ENCODE peak calls at places on chromosomes 4 and X, in nine cellular contexts. One of them, this sample, is unnamed.

GRCh38 chr4:124061413-124061812 is 651.1 kb downstream of the ANKRD50 start:
- DNase-seq in fibroblast of pulmonary artery: peak
- DNase-seq in smooth muscle cell of the brain vasculature: peak
- DNase-seq in NCI-H345: no peak
- DNase-seq in endothelial cell: no peak
- DNase-seq in CD8-positive, alpha-beta memory T cell: no peak
- DNase-seq in pancreas: no peak
- DNase-seq in posterior cingulate gyrus: no peak
- DNase-seq in activated naive CD4-positive, alpha-beta T cell treated with Interleukin-2 at 50 U/mL for 16 hours: no peak
- DNase-seq in this sample: no peak

GRCh38 chrX:15761564-15762191 is 23.6 kb downstream of the CA5B start:
- DNase-seq in fibroblast of pulmonary artery: peak
- DNase-seq in smooth muscle cell of the brain vasculature: no peak
- DNase-seq in NCI-H345: no peak
- DNase-seq in endothelial cell: peak
- DNase-seq in CD8-positive, alpha-beta memory T cell: peak
- DNase-seq in pancreas: no peak
- DNase-seq in posterior cingulate gyrus: no peak
- DNase-seq in activated naive CD4-positive, alpha-beta T cell treated with Interleukin-2 at 50 U/mL for 16 hours: no peak
- DNase-seq in this sample: peak

GRCh38 chr4:24973471-24974251 is 57.1 kb downstream of the LGI2 start:
- DNase-seq in fibroblast of pulmonary artery: peak
- DNase-seq in smooth muscle cell of the brain vasculature: no peak
- DNase-seq in NCI-H345: peak
- DNase-seq in endothelial cell: no peak
- DNase-seq in CD8-positive, alpha-beta memory T cell: no peak
- DNase-seq in pancreas: no peak
- DNase-seq in posterior cingulate gyrus: no peak
- DNase-seq in activated naive CD4-positive, alpha-beta T cell treated with Interleukin-2 at 50 U/mL for 16 hours: no peak
- DNase-seq in this sample: no peak

GRCh38 chr4:103719320-103720204 is at the start of gene TACR3:
- DNase-seq in fibroblast of pulmonary artery: no peak
- DNase-seq in smooth muscle cell of the brain vasculature: no peak
- DNase-seq in NCI-H345: no peak
- DNase-seq in endothelial cell: peak
- DNase-seq in CD8-positive, alpha-beta memory T cell: no peak
- DNase-seq in pancreas: no peak
- DNase-seq in posterior cingulate gyrus: peak
- DNase-seq in activated naive CD4-positive, alpha-beta T cell treated with Interleukin-2 at 50 U/mL for 16 hours: no peak
- DNase-seq in this sample: no peak

GRCh38 chr4:8315343-8316250 is 46.0 kb downstream of the HTRA3 start:
- DNase-seq in fibroblast of pulmonary artery: peak
- DNase-seq in smooth muscle cell of the brain vasculature: peak
- DNase-seq in NCI-H345: peak
- DNase-seq in endothelial cell: no peak
- DNase-seq in CD8-positive, alpha-beta memory T cell: no peak
- DNase-seq in pancreas: peak
- DNase-seq in posterior cingulate gyrus: no peak
- DNase-seq in activated naive CD4-positive, alpha-beta T cell treated with Interleukin-2 at 50 U/mL for 16 hours: no peak
- DNase-seq in this sample: no peak

GRCh38 chr4:142407569-142407968 is 438.5 kb downstream of the INPP4B start:
- DNase-seq in fibroblast of pulmonary artery: no peak
- DNase-seq in smooth muscle cell of the brain vasculature: no peak
- DNase-seq in NCI-H345: no peak
- DNase-seq in endothelial cell: no peak
- DNase-seq in CD8-positive, alpha-beta memory T cell: no peak
- DNase-seq in pancreas: no peak
- DNase-seq in posterior cingulate gyrus: no peak
- DNase-seq in activated naive CD4-positive, alpha-beta T cell treated with Interleukin-2 at 50 U/mL for 16 hours: no peak
- DNase-seq in this sample: no peak

GRCh38 chr4:54063224-54063623 is 1.2 kb downstream of the CHIC2 start:
- DNase-seq in fibroblast of pulmonary artery: peak
- DNase-seq in smooth muscle cell of the brain vasculature: no peak
- DNase-seq in NCI-H345: no peak
- DNase-seq in endothelial cell: no peak
- DNase-seq in CD8-positive, alpha-beta memory T cell: peak
- DNase-seq in pancreas: no peak
- DNase-seq in posterior cingulate gyrus: no peak
- DNase-seq in activated naive CD4-positive, alpha-beta T cell treated with Interleukin-2 at 50 U/mL for 16 hours: peak
- DNase-seq in this sample: no peak

GRCh38 chrX:123121241-123121640 is 62.8 kb upstream of the GRIA3 start:
- DNase-seq in fibroblast of pulmonary artery: no peak
- DNase-seq in smooth muscle cell of the brain vasculature: no peak
- DNase-seq in NCI-H345: no peak
- DNase-seq in endothelial cell: no peak
- DNase-seq in CD8-positive, alpha-beta memory T cell: no peak
- DNase-seq in pancreas: no peak
- DNase-seq in posterior cingulate gyrus: no peak
- DNase-seq in activated naive CD4-positive, alpha-beta T cell treated with Interleukin-2 at 50 U/mL for 16 hours: no peak
- DNase-seq in this sample: no peak

GRCh38 chr4:7433376-7434140 is 1.2 kb downstream of the PSAPL1 start:
- DNase-seq in fibroblast of pulmonary artery: no peak
- DNase-seq in smooth muscle cell of the brain vasculature: no peak
- DNase-seq in NCI-H345: no peak
- DNase-seq in endothelial cell: no peak
- DNase-seq in CD8-positive, alpha-beta memory T cell: no peak
- DNase-seq in pancreas: no peak
- DNase-seq in posterior cingulate gyrus: peak
- DNase-seq in activated naive CD4-positive, alpha-beta T cell treated with Interleukin-2 at 50 U/mL for 16 hours: no peak
- DNase-seq in this sample: no peak

GRCh38 chrX:150038977-150039599 is 100.8 kb upstream of the EOLA2 start:
- DNase-seq in fibroblast of pulmonary artery: no peak
- DNase-seq in smooth muscle cell of the brain vasculature: no peak
- DNase-seq in NCI-H345: no peak
- DNase-seq in endothelial cell: no peak
- DNase-seq in CD8-positive, alpha-beta memory T cell: no peak
- DNase-seq in pancreas: no peak
- DNase-seq in posterior cingulate gyrus: no peak
- DNase-seq in activated naive CD4-positive, alpha-beta T cell treated with Interleukin-2 at 50 U/mL for 16 hours: no peak
- DNase-seq in this sample: no peak

GRCh38 chr4:143700060-143700419 is 435 bp downstream of the FREM3 start:
- DNase-seq in fibroblast of pulmonary artery: peak
- DNase-seq in smooth muscle cell of the brain vasculature: no peak
- DNase-seq in NCI-H345: peak
- DNase-seq in endothelial cell: peak
- DNase-seq in CD8-positive, alpha-beta memory T cell: no peak
- DNase-seq in pancreas: peak
- DNase-seq in posterior cingulate gyrus: peak
- DNase-seq in activated naive CD4-positive, alpha-beta T cell treated with Interleukin-2 at 50 U/mL for 16 hours: no peak
- DNase-seq in this sample: no peak

GRCh38 chr4:23028875-23029274 is 336.1 kb downstream of the GBA3 start:
- DNase-seq in fibroblast of pulmonary artery: no peak
- DNase-seq in smooth muscle cell of the brain vasculature: no peak
- DNase-seq in NCI-H345: no peak
- DNase-seq in endothelial cell: no peak
- DNase-seq in CD8-positive, alpha-beta memory T cell: no peak
- DNase-seq in pancreas: no peak
- DNase-seq in posterior cingulate gyrus: no peak
- DNase-seq in activated naive CD4-positive, alpha-beta T cell treated with Interleukin-2 at 50 U/mL for 16 hours: no peak
- DNase-seq in this sample: no peak

GRCh38 chr4:59571805-59572430 is 1628.2 kb upstream of the ADGRL3 start:
- DNase-seq in fibroblast of pulmonary artery: no peak
- DNase-seq in smooth muscle cell of the brain vasculature: no peak
- DNase-seq in NCI-H345: peak
- DNase-seq in endothelial cell: no peak
- DNase-seq in CD8-positive, alpha-beta memory T cell: no peak
- DNase-seq in pancreas: no peak
- DNase-seq in posterior cingulate gyrus: no peak
- DNase-seq in activated naive CD4-positive, alpha-beta T cell treated with Interleukin-2 at 50 U/mL for 16 hours: no peak
- DNase-seq in this sample: no peak

GRCh38 chrX:111568356-111568755 is 56.9 kb downstream of the SERTM2 start:
- DNase-seq in fibroblast of pulmonary artery: peak
- DNase-seq in smooth muscle cell of the brain vasculature: no peak
- DNase-seq in NCI-H345: no peak
- DNase-seq in endothelial cell: peak
- DNase-seq in CD8-positive, alpha-beta memory T cell: no peak
- DNase-seq in pancreas: peak
- DNase-seq in posterior cingulate gyrus: no peak
- DNase-seq in activated naive CD4-positive, alpha-beta T cell treated with Interleukin-2 at 50 U/mL for 16 hours: no peak
- DNase-seq in this sample: no peak

GRCh38 chr4:127781303-127782024 is 658 bp upstream of the HSPA4L start:
- DNase-seq in fibroblast of pulmonary artery: peak
- DNase-seq in smooth muscle cell of the brain vasculature: no peak
- DNase-seq in NCI-H345: no peak
- DNase-seq in endothelial cell: no peak
- DNase-seq in CD8-positive, alpha-beta memory T cell: no peak
- DNase-seq in pancreas: peak
- DNase-seq in posterior cingulate gyrus: no peak
- DNase-seq in activated naive CD4-positive, alpha-beta T cell treated with Interleukin-2 at 50 U/mL for 16 hours: no peak
- DNase-seq in this sample: no peak

GRCh38 chr4:96164814-96165351 is 325.0 kb downstream of the PDHA2 start:
- DNase-seq in fibroblast of pulmonary artery: peak
- DNase-seq in smooth muscle cell of the brain vasculature: peak
- DNase-seq in NCI-H345: no peak
- DNase-seq in endothelial cell: no peak
- DNase-seq in CD8-positive, alpha-beta memory T cell: no peak
- DNase-seq in pancreas: no peak
- DNase-seq in posterior cingulate gyrus: no peak
- DNase-seq in activated naive CD4-positive, alpha-beta T cell treated with Interleukin-2 at 50 U/mL for 16 hours: no peak
- DNase-seq in this sample: no peak

GRCh38 chr4:91826186-91826585 is 477.6 kb upstream of the GRID2 start:
- DNase-seq in fibroblast of pulmonary artery: peak
- DNase-seq in smooth muscle cell of the brain vasculature: no peak
- DNase-seq in NCI-H345: no peak
- DNase-seq in endothelial cell: no peak
- DNase-seq in CD8-positive, alpha-beta memory T cell: no peak
- DNase-seq in pancreas: no peak
- DNase-seq in posterior cingulate gyrus: no peak
- DNase-seq in activated naive CD4-positive, alpha-beta T cell treated with Interleukin-2 at 50 U/mL for 16 hours: no peak
- DNase-seq in this sample: no peak

GRCh38 chr4:40276541-40276940 is 58.6 kb upstream of the CHRNA9 start:
- DNase-seq in fibroblast of pulmonary artery: no peak
- DNase-seq in smooth muscle cell of the brain vasculature: no peak
- DNase-seq in NCI-H345: no peak
- DNase-seq in endothelial cell: no peak
- DNase-seq in CD8-positive, alpha-beta memory T cell: no peak
- DNase-seq in pancreas: no peak
- DNase-seq in posterior cingulate gyrus: no peak
- DNase-seq in activated naive CD4-positive, alpha-beta T cell treated with Interleukin-2 at 50 U/mL for 16 hours: no peak
- DNase-seq in this sample: no peak

GRCh38 chr4:38237139-38237538 is 276.9 kb downstream of the PTTG2 start:
- DNase-seq in fibroblast of pulmonary artery: peak
- DNase-seq in smooth muscle cell of the brain vasculature: no peak
- DNase-seq in NCI-H345: no peak
- DNase-seq in endothelial cell: no peak
- DNase-seq in CD8-positive, alpha-beta memory T cell: no peak
- DNase-seq in pancreas: peak
- DNase-seq in posterior cingulate gyrus: no peak
- DNase-seq in activated naive CD4-positive, alpha-beta T cell treated with Interleukin-2 at 50 U/mL for 16 hours: no peak
- DNase-seq in this sample: no peak

GRCh38 chr4:81754169-81754568 is 282.5 kb upstream of the RASGEF1B start:
- DNase-seq in fibroblast of pulmonary artery: no peak
- DNase-seq in smooth muscle cell of the brain vasculature: no peak
- DNase-seq in NCI-H345: no peak
- DNase-seq in endothelial cell: no peak
- DNase-seq in CD8-positive, alpha-beta memory T cell: no peak
- DNase-seq in pancreas: no peak
- DNase-seq in posterior cingulate gyrus: no peak
- DNase-seq in activated naive CD4-positive, alpha-beta T cell treated with Interleukin-2 at 50 U/mL for 16 hours: no peak
- DNase-seq in this sample: no peak